ENCODE peak calls at places on chromosomes 7 and 10, in ten cellular contexts. O, H, B, G, W, V, N, K, C and Y are unnamed samples.

GRCh38 chr7:101555921-101556275 is 73.2 kb downstream of the MYL10 start:
- DNase-seq in O (no peak), H (no peak), B (no peak), G (no peak), W (no peak), V (no peak), N (no peak), K (no peak), C (no peak), Y (no peak)

GRCh38 chr10:77164616-77165311 is 472.8 kb downstream of the KCNMA1 start:
- DNase-seq in O (peak; percentile 53), H (peak; percentile 57), B (no peak), G (no peak), W (no peak), V (no peak), N (no peak), K (no peak), C (no peak), Y (no peak)

GRCh38 chr10:60883187-60883586 is 60.8 kb downstream of the RHOBTB1 start:
- DNase-seq in O (peak; percentile 5), H (no peak), B (no peak), G (no peak), W (no peak), V (no peak), N (no peak), K (no peak), C (no peak), Y (no peak)

GRCh38 chr10:16779375-16779774 is 37.8 kb downstream of the RSU1 start:
- DNase-seq in O (no peak), H (no peak), B (no peak), G (no peak), W (peak; percentile 17), V (peak; percentile 56), N (no peak), K (no peak), C (no peak), Y (no peak)

GRCh38 chr7:55021951-55022617 is 3.3 kb downstream of the EGFR start:
- DNase-seq in O (no peak), H (peak; percentile 68), B (no peak), G (no peak), W (no peak), V (no peak), N (no peak), K (no peak), C (no peak), Y (no peak)

GRCh38 chr10:132881186-132881920 is 61.0 kb downstream of the CFAP46 start:
- DNase-seq in O (no peak), H (no peak), B (no peak), G (no peak), W (no peak), V (no peak), N (no peak), K (peak; percentile 54), C (no peak), Y (no peak)

GRCh38 chr10:97018251-97019212 is 167.2 kb downstream of the SLIT1 start:
- DNase-seq in O (no peak), H (no peak), B (no peak), G (peak; percentile 32), W (no peak), V (no peak), N (no peak), K (no peak), C (no peak), Y (no peak)

GRCh38 chr7:80369321-80369720 is 142.5 kb downstream of the GNAT3 start:
- DNase-seq in O (no peak), H (no peak), B (no peak), G (no peak), W (no peak), V (no peak), N (no peak), K (no peak), C (no peak), Y (no peak)

GRCh38 chr7:108282427-108282996 is 152.4 kb upstream of the LAMB4 start:
- DNase-seq in O (no peak), H (no peak), B (no peak), G (no peak), W (no peak), V (no peak), N (no peak), K (no peak), C (no peak), Y (no peak)

GRCh38 chr7:100483728-100484635 is at the start of gene NYAP1:
- DNase-seq in O (no peak), H (no peak), B (no peak), G (peak; percentile 91), W (peak; percentile 55), V (peak; percentile 50), N (peak; percentile 66), K (peak; percentile 82), C (no peak), Y (no peak)

GRCh38 chr7:50479743-50480517 is 29.8 kb upstream of the FIGNL1 start:
- DNase-seq in O (no peak), H (no peak), B (peak; percentile 75), G (no peak), W (no peak), V (no peak), N (no peak), K (peak; percentile 17), C (no peak), Y (no peak)